ENCODE peak calls at places on chromosomes 4 and X, in nine cellular contexts. H, J, Z, C, R, S, Q, O and B are unnamed samples.

GRCh38 chr4:158162637-158163036 is 10.2 kb downstream of the GASK1B start:
- DNase-seq in H (no peak), J (no peak), Z (no peak), C (no peak), R (no peak), S (no peak), Q (no peak), O (no peak), B (no peak)

GRCh38 chr4:3443750-3444309 is 2.1 kb downstream of the HGFAC start:
- DNase-seq in H (no peak), J (no peak), Z (no peak), C (no peak), R (no peak), S (no peak), Q (no peak), O (no peak), B (no peak)

GRCh38 chr4:38128478-38129451 is 168.6 kb downstream of the PTTG2 start:
- DNase-seq in H (peak), J (peak), Z (no peak), C (peak), R (peak), S (peak), Q (peak), O (no peak), B (no peak)

GRCh38 chrX:64394059-64394873 is 986 bp downstream of the MTMR8 start:
- DNase-seq in H (no peak), J (no peak), Z (no peak), C (no peak), R (no peak), S (peak), Q (no peak), O (no peak), B (no peak)

GRCh38 chr4:70623301-70623700 is 5.2 kb upstream of the ENAM start:
- DNase-seq in H (no peak), J (no peak), Z (no peak), C (no peak), R (no peak), S (no peak), Q (no peak), O (no peak), B (no peak)

GRCh38 chrX:150683536-150684146 is 9.6 kb upstream of the MTMR1 start:
- DNase-seq in H (no peak), J (peak), Z (no peak), C (no peak), R (no peak), S (peak), Q (peak), O (no peak), B (no peak)

GRCh38 chr4:48991357-48991756 is 5.3 kb downstream of the CWH43 start:
- DNase-seq in H (no peak), J (no peak), Z (no peak), C (no peak), R (no peak), S (no peak), Q (no peak), O (no peak), B (no peak)

GRCh38 chrX:23570674-23571343 is 96.5 kb upstream of the PRDX4 start:
- DNase-seq in H (no peak), J (no peak), Z (no peak), C (no peak), R (no peak), S (no peak), Q (no peak), O (no peak), B (no peak)

GRCh38 chrX:455673-456072 is 69.0 kb upstream of the PPP2R3B start:
- DNase-seq in H (no peak), J (no peak), Z (no peak), C (no peak), R (no peak), S (no peak), Q (no peak), O (peak), B (no peak)

GRCh38 chr4:108060164-108060563 is 70.5 kb downstream of the HADH start:
- DNase-seq in H (no peak), J (peak), Z (no peak), C (no peak), R (no peak), S (no peak), Q (peak), O (no peak), B (no peak)

GRCh38 chr4:95508421-95508820 is 40.4 kb downstream of the UNC5C start:
- DNase-seq in H (no peak), J (peak), Z (no peak), C (no peak), R (no peak), S (no peak), Q (peak), O (no peak), B (no peak)

GRCh38 chr4:30429813-30430466 is 290.2 kb upstream of the PCDH7 start:
- DNase-seq in H (no peak), J (peak), Z (no peak), C (no peak), R (no peak), S (no peak), Q (peak), O (no peak), B (no peak)

GRCh38 chrX:39850630-39851152 is 247.1 kb downstream of the BCOR start:
- DNase-seq in H (no peak), J (peak), Z (no peak), C (no peak), R (no peak), S (no peak), Q (peak), O (no peak), B (no peak)

GRCh38 chr4:182863501-182863900 is 53.7 kb downstream of the DCTD start:
- DNase-seq in H (no peak), J (no peak), Z (no peak), C (no peak), R (no peak), S (no peak), Q (no peak), O (no peak), B (no peak)

GRCh38 chr4:169225812-169226211 is 44.9 kb downstream of the SH3RF1 start:
- DNase-seq in H (no peak), J (peak), Z (no peak), C (no peak), R (no peak), S (no peak), Q (no peak), O (no peak), B (no peak)

GRCh38 chr4:13866881-13867280 is 239.4 kb upstream of the BOD1L1 start:
- DNase-seq in H (no peak), J (peak), Z (no peak), C (no peak), R (no peak), S (no peak), Q (no peak), O (no peak), B (no peak)

GRCh38 chrX:146355440-146355839 is 454.1 kb upstream of the CXorf51B start:
- DNase-seq in H (no peak), J (no peak), Z (no peak), C (no peak), R (no peak), S (no peak), Q (no peak), O (no peak), B (no peak)

GRCh38 chrX:39174761-39175417 is 373.6 kb downstream of the MID1IP1 start:
- DNase-seq in H (no peak), J (no peak), Z (no peak), C (no peak), R (peak), S (no peak), Q (peak), O (no peak), B (no peak)

GRCh38 chr4:127139788-127140286 is 492.9 kb upstream of the INTU start:
- DNase-seq in H (no peak), J (no peak), Z (no peak), C (no peak), R (no peak), S (no peak), Q (no peak), O (no peak), B (no peak)

GRCh38 chrX:97524997-97525396 is 641.3 kb downstream of the RPA4 start:
- DNase-seq in H (no peak), J (peak), Z (no peak), C (no peak), R (no peak), S (no peak), Q (no peak), O (no peak), B (no peak)

GRCh38 chr4:74805601-74806000 is 11.3 kb upstream of the BTC start:
- DNase-seq in H (no peak), J (peak), Z (no peak), C (no peak), R (no peak), S (no peak), Q (peak), O (no peak), B (no peak)
- TF ChIP-seq CTCF in H (no peak), J (no peak), Z (no peak), C (no peak), R (no peak), S (no peak), Q (no peak), O (no peak), B (no peak)

GRCh38 chr4:22970665-22971064 is 277.9 kb downstream of the GBA3 start:
- DNase-seq in H (no peak), J (no peak), Z (no peak), C (no peak), R (no peak), S (no peak), Q (no peak), O (no peak), B (no peak)
- TF ChIP-seq CTCF in H (no peak), J (no peak), Z (no peak), C (no peak), R (no peak), S (no peak), Q (no peak), O (no peak), B (no peak)

DNA sequence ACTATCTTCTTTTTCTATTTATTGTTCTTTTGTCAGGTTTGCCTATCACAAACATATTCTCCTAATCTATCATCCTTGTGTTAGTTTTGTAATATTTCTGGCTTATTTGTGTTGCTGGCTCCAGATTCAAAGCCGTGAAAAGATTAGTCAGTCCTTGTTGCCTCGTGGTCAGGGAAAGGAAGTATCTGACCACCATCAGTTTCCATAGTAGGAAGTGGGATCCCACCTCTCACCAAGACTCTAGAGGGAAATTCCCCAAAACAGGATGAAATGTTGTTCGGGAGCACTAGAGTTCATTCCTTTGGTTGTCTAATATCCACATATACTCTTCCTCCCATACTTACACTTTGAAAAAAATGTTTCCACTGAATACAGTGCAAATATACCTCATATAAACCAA is 131.0 kb upstream of the HUWE1 start:
- DNase-seq in H (no peak), J (no peak), Z (no peak), C (no peak), R (no peak), S (no peak), Q (no peak), O (no peak), B (no peak)
- TF ChIP-seq CTCF in H (no peak), J (no peak), Z (no peak), C (no peak), R (no peak), S (no peak), Q (no peak), O (no peak), B (no peak)

DNA sequence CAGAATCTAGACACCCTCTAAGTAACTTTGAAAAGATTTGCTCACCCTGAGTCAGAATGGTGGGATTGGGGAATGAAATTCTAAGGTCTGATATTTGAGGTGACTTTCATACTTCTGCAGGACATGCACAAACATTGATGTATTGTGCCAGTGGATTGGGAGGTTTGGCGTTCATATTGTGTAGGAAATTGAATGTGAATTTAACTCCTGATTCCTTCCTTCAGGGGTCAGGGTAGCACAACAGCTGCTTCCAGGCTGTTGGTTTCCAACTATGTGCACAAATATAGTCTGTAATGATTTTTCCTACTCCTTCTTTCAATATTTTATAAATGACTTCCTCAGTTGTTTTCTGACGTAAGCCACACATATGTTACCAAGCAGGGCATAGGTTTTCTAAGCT is 3.1 kb downstream of the IL1RAPL1 start:
- DNase-seq in H (no peak), J (no peak), Z (no peak), C (no peak), R (no peak), S (no peak), Q (peak), O (no peak), B (no peak)
- TF ChIP-seq CTCF in H (no peak), J (peak), Z (no peak), C (no peak), R (no peak), S (no peak), Q (no peak), O (no peak), B (no peak)

DNA sequence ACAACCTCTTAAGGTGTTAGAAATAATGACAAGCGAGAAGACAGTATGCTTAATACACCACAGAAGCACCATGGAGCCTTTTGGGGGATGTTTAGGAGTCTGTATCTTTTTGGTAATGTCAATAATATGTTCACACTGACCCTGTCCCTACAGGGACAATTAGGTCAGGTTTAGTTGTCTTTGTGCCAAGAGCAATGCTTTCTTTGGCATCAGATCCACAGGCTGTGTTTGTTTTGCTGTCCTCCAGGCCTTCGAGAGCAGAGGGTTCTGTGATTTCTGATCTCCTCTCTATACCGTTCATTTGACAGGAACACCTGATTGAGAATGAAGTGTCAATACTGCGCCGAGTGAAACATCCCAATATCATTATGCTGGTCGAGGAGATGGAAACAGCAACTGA is 153.8 kb downstream of the DCLK2 start:
- DNase-seq in H (no peak), J (no peak), Z (no peak), C (no peak), R (no peak), S (no peak), Q (no peak), O (no peak), B (no peak)
- TF ChIP-seq CTCF in H (no peak), J (no peak), Z (no peak), C (no peak), R (no peak), S (no peak), Q (no peak), O (no peak), B (no peak)

GRCh38 chr4:88964450-88964849 is 92.5 kb downstream of the FAM13A start:
- DNase-seq in H (no peak), J (peak), Z (no peak), C (no peak), R (no peak), S (no peak), Q (peak), O (no peak), B (no peak)

GRCh38 chr4:88969271-88969670 is 87.7 kb downstream of the FAM13A start:
- DNase-seq in H (no peak), J (no peak), Z (no peak), C (no peak), R (no peak), S (no peak), Q (no peak), O (no peak), B (no peak)

GRCh38 chr4:88969746-88970145 is 87.2 kb downstream of the FAM13A start:
- DNase-seq in H (no peak), J (no peak), Z (no peak), C (no peak), R (no peak), S (no peak), Q (no peak), O (no peak), B (no peak)

GRCh38 chr4:88965053-88965452 is 91.9 kb downstream of the FAM13A start:
- DNase-seq in H (no peak), J (no peak), Z (no peak), C (no peak), R (no peak), S (no peak), Q (no peak), O (no peak), B (no peak)

GRCh38 chr4:88967883-88968316 is 89.1 kb downstream of the FAM13A start:
- DNase-seq in H (no peak), J (no peak), Z (no peak), C (no peak), R (no peak), S (no peak), Q (no peak), O (no peak), B (no peak)
- TF ChIP-seq CTCF in H (no peak), J (no peak), Z (no peak), C (no peak), R (no peak), S (no peak), Q (no peak), O (no peak), B (no peak)